ENCODE peak calls at places on chromosome 4, in ten cellular contexts. One of them, this sample, is unnamed. For H3K4me1 and H3K9me3, the result is how much of the 10 kb centered on the place peaks cover.

GRCh38 chr4:122692641-122693520 is 39.6 kb upstream of the BBS12 start:
- DNase-seq in ovary: no peak
- DNase-seq in upper lobe of left lung: no peak
- DNase-seq in HCT116: no peak
- DNase-seq in uterus: no peak
- DNase-seq in body of pancreas: no peak
- DNase-seq in suprapubic skin: no peak
- DNase-seq in gastrocnemius medialis: no peak
- DNase-seq in tibial nerve: no peak
- DNase-seq in heart left ventricle: no peak
- DNase-seq in this sample: no peak

GRCh38 chr4:118718511-118719170 is 33.4 kb downstream of the METTL14 start:
- DNase-seq in heart left ventricle: no peak
- DNase-seq in HCT116: no peak
- DNase-seq in upper lobe of left lung: no peak
- DNase-seq in tibial nerve: no peak
- DNase-seq in uterus: no peak
- DNase-seq in ovary: no peak
- DNase-seq in suprapubic skin: no peak
- DNase-seq in body of pancreas: no peak
- DNase-seq in gastrocnemius medialis: no peak
- DNase-seq in this sample: no peak

GRCh38 chr4:183848762-183849161 is 56.3 kb upstream of the STOX2 start:
- DNase-seq in gastrocnemius medialis: no peak
- DNase-seq in ovary: no peak
- DNase-seq in uterus: no peak
- DNase-seq in suprapubic skin: no peak
- DNase-seq in HCT116: no peak
- DNase-seq in heart left ventricle: no peak
- DNase-seq in tibial nerve: no peak
- DNase-seq in body of pancreas: no peak
- DNase-seq in upper lobe of left lung: no peak
- DNase-seq in this sample: no peak

GRCh38 chr4:101020956-101021355 is 326.4 kb downstream of the PPP3CA start:
- DNase-seq in uterus: no peak
- DNase-seq in upper lobe of left lung: no peak
- DNase-seq in gastrocnemius medialis: no peak
- DNase-seq in HCT116: peak
- DNase-seq in heart left ventricle: no peak
- DNase-seq in body of pancreas: no peak
- DNase-seq in ovary: no peak
- DNase-seq in tibial nerve: no peak
- DNase-seq in suprapubic skin: no peak
- DNase-seq in this sample: no peak

GRCh38 chr4:184613405-184613804 is 35.8 kb downstream of the CASP3 start:
- DNase-seq in upper lobe of left lung: no peak
- DNase-seq in suprapubic skin: no peak
- DNase-seq in uterus: no peak
- DNase-seq in tibial nerve: no peak
- DNase-seq in ovary: no peak
- DNase-seq in gastrocnemius medialis: no peak
- DNase-seq in HCT116: no peak
- DNase-seq in heart left ventricle: no peak
- DNase-seq in body of pancreas: no peak
- DNase-seq in this sample: no peak

GRCh38 chr4:52572936-52573485 is 86.1 kb downstream of the USP46 start:
- DNase-seq in ovary: no peak
- DNase-seq in gastrocnemius medialis: no peak
- DNase-seq in suprapubic skin: no peak
- DNase-seq in upper lobe of left lung: no peak
- DNase-seq in body of pancreas: no peak
- DNase-seq in uterus: no peak
- DNase-seq in HCT116: no peak
- DNase-seq in heart left ventricle: no peak
- DNase-seq in tibial nerve: no peak
- DNase-seq in this sample: no peak

GRCh38 chr4:145099653-145100052 is 1.5 kb downstream of the ABCE1 start:
- DNase-seq in suprapubic skin: no peak
- DNase-seq in heart left ventricle: no peak
- DNase-seq in upper lobe of left lung: no peak
- DNase-seq in gastrocnemius medialis: no peak
- DNase-seq in ovary: no peak
- DNase-seq in tibial nerve: no peak
- DNase-seq in body of pancreas: no peak
- DNase-seq in uterus: no peak
- DNase-seq in HCT116: no peak
- DNase-seq in this sample: no peak

GRCh38 chr4:116400480-116400879 is 684.9 kb downstream of the TRAM1L1 start:
- DNase-seq in suprapubic skin: no peak
- DNase-seq in upper lobe of left lung: no peak
- DNase-seq in uterus: no peak
- DNase-seq in HCT116: peak
- DNase-seq in gastrocnemius medialis: no peak
- DNase-seq in tibial nerve: no peak
- DNase-seq in body of pancreas: no peak
- DNase-seq in ovary: no peak
- DNase-seq in heart left ventricle: no peak
- DNase-seq in this sample: no peak

GRCh38 chr4:36242629-36243354 is 1.5 kb downstream of the ARAP2 start:
- DNase-seq in heart left ventricle: no peak
- DNase-seq in gastrocnemius medialis: no peak
- DNase-seq in HCT116: no peak
- DNase-seq in tibial nerve: no peak
- DNase-seq in uterus: no peak
- DNase-seq in suprapubic skin: no peak
- DNase-seq in upper lobe of left lung: no peak
- DNase-seq in body of pancreas: peak
- DNase-seq in ovary: no peak
- DNase-seq in this sample: no peak

GRCh38 chr4:36237366-36238353 is 6.7 kb downstream of the ARAP2 start:
- DNase-seq in upper lobe of left lung: no peak
- DNase-seq in HCT116: no peak
- DNase-seq in heart left ventricle: no peak
- DNase-seq in gastrocnemius medialis: no peak
- DNase-seq in ovary: no peak
- DNase-seq in suprapubic skin: no peak
- DNase-seq in tibial nerve: no peak
- DNase-seq in body of pancreas: no peak
- DNase-seq in uterus: no peak
- DNase-seq in this sample: no peak

GRCh38 chr4:36241771-36242170 is 2.5 kb downstream of the ARAP2 start:
- DNase-seq in ovary: no peak
- DNase-seq in gastrocnemius medialis: no peak
- DNase-seq in HCT116: no peak
- DNase-seq in body of pancreas: no peak
- DNase-seq in suprapubic skin: no peak
- DNase-seq in uterus: no peak
- DNase-seq in heart left ventricle: no peak
- DNase-seq in tibial nerve: no peak
- DNase-seq in upper lobe of left lung: no peak
- DNase-seq in this sample: no peak

GRCh38 chr4:36244257-36245084 is at the start of gene ARAP2:
- DNase-seq in gastrocnemius medialis: no peak
- DNase-seq in body of pancreas: peak
- DNase-seq in tibial nerve: peak
- DNase-seq in ovary: no peak
- DNase-seq in upper lobe of left lung: peak
- DNase-seq in suprapubic skin: peak
- DNase-seq in uterus: peak
- DNase-seq in HCT116: peak
- DNase-seq in heart left ventricle: peak
- DNase-seq in this sample: peak

GRCh38 chr4:36243355-36244256 is 708 bp downstream of the ARAP2 start:
- DNase-seq in gastrocnemius medialis: no peak
- DNase-seq in HCT116: no peak
- DNase-seq in ovary: no peak
- DNase-seq in suprapubic skin: peak
- DNase-seq in upper lobe of left lung: peak
- DNase-seq in uterus: peak
- DNase-seq in heart left ventricle: no peak
- DNase-seq in body of pancreas: peak
- DNase-seq in tibial nerve: no peak
- DNase-seq in this sample: peak
- TF ChIP-seq POLR2A in gastrocnemius medialis: no peak
- TF ChIP-seq POLR2A in HCT116: no peak
- TF ChIP-seq POLR2A in ovary: no peak
- TF ChIP-seq POLR2A in suprapubic skin: no peak
- TF ChIP-seq POLR2A in upper lobe of left lung: no peak
- TF ChIP-seq POLR2A in uterus: no peak
- TF ChIP-seq POLR2A in heart left ventricle: no peak
- TF ChIP-seq POLR2A in body of pancreas: peak
- TF ChIP-seq POLR2A in tibial nerve: peak
- TF ChIP-seq POLR2A in this sample: no peak

GRCh38 chr4:14596904-14597303 is 405.4 kb upstream of the CPEB2 start:
- DNase-seq in gastrocnemius medialis: no peak
- DNase-seq in upper lobe of left lung: no peak
- DNase-seq in tibial nerve: no peak
- DNase-seq in suprapubic skin: no peak
- DNase-seq in HCT116: no peak
- DNase-seq in ovary: no peak
- DNase-seq in uterus: no peak
- DNase-seq in body of pancreas: no peak
- DNase-seq in heart left ventricle: no peak
- DNase-seq in this sample: no peak
- H3K4me1 ChIP-seq in gastrocnemius medialis: under half
- H3K4me1 ChIP-seq in upper lobe of left lung: under half
- H3K4me1 ChIP-seq in tibial nerve: under half
- H3K4me1 ChIP-seq in suprapubic skin: under half
- H3K4me1 ChIP-seq in HCT116: under half
- H3K4me1 ChIP-seq in ovary: under half
- H3K4me1 ChIP-seq in uterus: under half
- H3K4me1 ChIP-seq in body of pancreas: under half
- H3K4me1 ChIP-seq in heart left ventricle: under half
- H3K4me1 ChIP-seq in this sample: under half

GRCh38 chr4:189807031-189807430 is 133.6 kb upstream of the FRG1 start:
- DNase-seq in gastrocnemius medialis: no peak
- DNase-seq in HCT116: no peak
- DNase-seq in tibial nerve: no peak
- DNase-seq in heart left ventricle: no peak
- DNase-seq in upper lobe of left lung: no peak
- DNase-seq in ovary: no peak
- DNase-seq in body of pancreas: no peak
- DNase-seq in suprapubic skin: no peak
- DNase-seq in uterus: no peak
- DNase-seq in this sample: no peak

GRCh38 chr4:189802884-189803283 is 137.8 kb upstream of the FRG1 start:
- DNase-seq in HCT116: no peak
- DNase-seq in body of pancreas: no peak
- DNase-seq in suprapubic skin: no peak
- DNase-seq in upper lobe of left lung: no peak
- DNase-seq in ovary: no peak
- DNase-seq in uterus: no peak
- DNase-seq in gastrocnemius medialis: no peak
- DNase-seq in heart left ventricle: no peak
- DNase-seq in tibial nerve: no peak
- DNase-seq in this sample: no peak

GRCh38 chr4:189806506-189806905 is 134.2 kb upstream of the FRG1 start:
- DNase-seq in ovary: no peak
- DNase-seq in tibial nerve: no peak
- DNase-seq in uterus: no peak
- DNase-seq in heart left ventricle: no peak
- DNase-seq in HCT116: no peak
- DNase-seq in suprapubic skin: no peak
- DNase-seq in gastrocnemius medialis: no peak
- DNase-seq in body of pancreas: no peak
- DNase-seq in upper lobe of left lung: no peak
- DNase-seq in this sample: no peak

GRCh38 chr4:189800545-189801088 is 140.1 kb upstream of the FRG1 start:
- DNase-seq in gastrocnemius medialis: no peak
- DNase-seq in body of pancreas: no peak
- DNase-seq in uterus: no peak
- DNase-seq in ovary: no peak
- DNase-seq in suprapubic skin: no peak
- DNase-seq in heart left ventricle: no peak
- DNase-seq in tibial nerve: no peak
- DNase-seq in HCT116: no peak
- DNase-seq in upper lobe of left lung: no peak
- DNase-seq in this sample: no peak

GRCh38 chr4:189804884-189805283 is 135.8 kb upstream of the FRG1 start:
- DNase-seq in upper lobe of left lung: no peak
- DNase-seq in heart left ventricle: peak
- DNase-seq in HCT116: no peak
- DNase-seq in uterus: no peak
- DNase-seq in suprapubic skin: no peak
- DNase-seq in ovary: no peak
- DNase-seq in tibial nerve: no peak
- DNase-seq in gastrocnemius medialis: no peak
- DNase-seq in body of pancreas: no peak
- DNase-seq in this sample: no peak
- H3K9me3 ChIP-seq in upper lobe of left lung: under half
- H3K9me3 ChIP-seq in heart left ventricle: under half
- H3K9me3 ChIP-seq in HCT116: under half
- H3K9me3 ChIP-seq in uterus: under half
- H3K9me3 ChIP-seq in suprapubic skin: under half
- H3K9me3 ChIP-seq in ovary: under half
- H3K9me3 ChIP-seq in tibial nerve: under half
- H3K9me3 ChIP-seq in gastrocnemius medialis: under half
- H3K9me3 ChIP-seq in body of pancreas: under half
- H3K9me3 ChIP-seq in this sample: under half

DNA sequence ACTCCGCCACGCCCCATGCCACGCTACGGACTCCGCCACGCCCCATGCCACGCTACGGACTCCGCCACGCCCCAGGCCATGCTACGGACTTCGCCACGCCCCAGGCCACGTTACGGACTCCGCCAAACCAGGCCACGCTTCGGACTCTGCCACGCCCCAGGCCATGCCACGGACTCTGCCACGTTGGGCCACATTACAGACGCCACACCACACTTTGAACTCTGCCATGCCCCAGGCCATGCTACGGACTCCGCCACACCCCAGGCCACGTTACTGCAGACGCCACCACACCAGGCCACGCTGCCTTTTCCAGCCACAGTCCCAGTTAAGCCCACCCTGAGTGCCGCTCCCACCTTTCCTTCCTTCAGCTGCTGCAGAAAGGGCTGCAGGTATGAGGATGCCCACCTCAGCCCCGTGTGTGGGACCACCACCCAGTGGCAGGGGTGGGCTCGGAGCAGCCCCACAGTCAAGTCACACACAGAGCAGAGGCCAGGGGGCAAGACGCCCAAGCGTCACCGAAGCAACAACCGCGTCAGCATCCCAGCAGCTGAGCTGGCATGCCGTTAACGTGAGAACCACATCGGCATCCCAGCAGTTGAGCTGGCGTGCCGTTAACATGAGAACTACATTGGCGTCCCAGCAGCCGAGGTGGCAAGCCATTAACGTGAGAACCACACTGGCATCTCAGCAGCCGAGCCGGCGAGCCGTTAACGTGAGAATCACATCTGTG is 26.5 kb downstream of the GAK start:
- DNase-seq in ovary: no peak
- DNase-seq in gastrocnemius medialis: no peak
- DNase-seq in HCT116: no peak
- DNase-seq in upper lobe of left lung: no peak
- DNase-seq in body of pancreas: no peak
- DNase-seq in suprapubic skin: no peak
- DNase-seq in uterus: no peak
- DNase-seq in heart left ventricle: no peak
- DNase-seq in tibial nerve: no peak
- DNase-seq in this sample: no peak
- TF ChIP-seq POLR2A in ovary: no peak
- TF ChIP-seq POLR2A in gastrocnemius medialis: no peak
- TF ChIP-seq POLR2A in HCT116: no peak
- TF ChIP-seq POLR2A in upper lobe of left lung: no peak
- TF ChIP-seq POLR2A in body of pancreas: no peak
- TF ChIP-seq POLR2A in suprapubic skin: no peak
- TF ChIP-seq POLR2A in uterus: no peak
- TF ChIP-seq POLR2A in heart left ventricle: no peak
- TF ChIP-seq POLR2A in tibial nerve: no peak
- TF ChIP-seq POLR2A in this sample: no peak